ENCODE peak calls at places on chromosome 1, in nine cellular contexts. D, Y, W, R, G, U, X, B and C are unnamed samples.

GRCh38 chr1:245225267-245225666 is 70.5 kb downstream of the KIF26B start:
- DNase-seq in G (no peak), X (peak; percentile 41), R (no peak), D (no peak), B (no peak), U (no peak), W (no peak), Y (no peak), C (no peak)

GRCh38 chr1:170221031-170221430 is 75.3 kb downstream of the NTMT2 start:
- DNase-seq in W (no peak), U (no peak), B (no peak), Y (no peak), D (no peak), G (no peak), R (no peak), X (no peak), C (no peak)

GRCh38 chr1:30783244-30783915 is 25.8 kb upstream of the LAPTM5 start:
- DNase-seq in X (no peak), Y (no peak), B (no peak), G (peak; percentile 40), W (no peak), D (no peak), U (peak; percentile 84), R (no peak), C (no peak)

GRCh38 chr1:204418174-204419063 is 6.8 kb upstream of the PPP1R15B start:
- DNase-seq in U (no peak), Y (no peak), W (no peak), R (no peak), X (peak; percentile 73), B (no peak), D (no peak), G (no peak), C (peak; percentile 30)

GRCh38 chr1:173852105-173852504 is 15.7 kb downstream of the GAS5 start:
- DNase-seq in G (no peak), R (no peak), B (no peak), X (no peak), U (no peak), D (no peak), W (no peak), Y (no peak), C (no peak)

GRCh38 chr1:25895365-25895990 is 10.7 kb downstream of the STMN1 start:
- DNase-seq in U (peak; percentile 92), X (peak; percentile 90), W (peak; percentile 82), R (peak; percentile 96), G (peak; percentile 90), D (peak; percentile 80), B (peak; percentile 92), Y (peak; percentile 91), C (peak; percentile 69)

GRCh38 chr1:229344937-229345684 is 2.3 kb upstream of the CCSAP start:
- DNase-seq in G (no peak), R (no peak), Y (peak; percentile 14), B (no peak), D (no peak), X (peak; percentile 17), U (no peak), W (no peak), C (no peak)

GRCh38 chr1:19315378-19316206 is 3.5 kb downstream of the SLC66A1 start:
- DNase-seq in W (no peak), G (no peak), B (no peak), X (peak; percentile 27), Y (peak; percentile 77), D (no peak), U (no peak), R (no peak), C (peak; percentile 29)

GRCh38 chr1:24126023-24126671 is 14.2 kb upstream of the MYOM3 start:
- DNase-seq in U (no peak), W (no peak), R (no peak), D (no peak), Y (peak; percentile 23), B (no peak), G (no peak), X (peak; percentile 29), C (peak; percentile 24)

GRCh38 chr1:6099787-6100765 is 54.4 kb downstream of the KCNAB2 start:
- DNase-seq in G (peak; percentile 5), X (no peak), R (no peak), W (no peak), U (peak; percentile 47), B (no peak), Y (no peak), D (no peak), C (no peak)

GRCh38 chr1:2592672-2593071 is 6.1 kb downstream of the PRXL2B start:
- DNase-seq in D (no peak), B (peak; percentile 39), G (peak; percentile 9), W (no peak), R (no peak), X (no peak), Y (no peak), U (peak; percentile 46), C (no peak)

GRCh38 chr1:12028248-12028647 is 8.9 kb downstream of the MIIP start:
- DNase-seq in G (no peak), B (no peak), W (no peak), X (no peak), D (no peak), Y (no peak), U (no peak), R (no peak), C (no peak)

GRCh38 chr1:42745851-42746250 is 5.8 kb upstream of the CLDN19 start:
- DNase-seq in Y (no peak), G (no peak), D (no peak), X (no peak), R (no peak), U (no peak), B (no peak), W (no peak), C (no peak)

GRCh38 chr1:15141933-15142647 is 11.5 kb upstream of the TMEM51 start:
- DNase-seq in B (no peak), G (peak; percentile 33), X (no peak), D (no peak), R (no peak), W (no peak), Y (peak; percentile 55), U (no peak), C (peak; percentile 87)

GRCh38 chr1:20404466-20404865 is 81.5 kb downstream of the CAMK2N1 start:
- DNase-seq in D (no peak), R (no peak), U (no peak), X (no peak), B (no peak), G (no peak), Y (no peak), W (no peak), C (no peak)

GRCh38 chr1:11653101-11653601 is 1.1 kb downstream of the FBXO2 start:
- DNase-seq in U (no peak), X (no peak), Y (peak; percentile 57), B (no peak), W (no peak), D (no peak), G (no peak), R (no peak), C (peak; percentile 55)

GRCh38 chr1:19046972-19047371 is 90.5 kb upstream of the IFFO2 start:
- DNase-seq in W (no peak), Y (no peak), B (no peak), X (no peak), D (no peak), R (no peak), U (peak; percentile 23), G (no peak), C (no peak)

GRCh38 chr1:19676438-19676922 is 11.8 kb downstream of the HTR6 start:
- DNase-seq in U (no peak), B (no peak), G (peak; percentile 63), R (peak; percentile 64), W (no peak), X (peak; percentile 32), D (no peak), Y (peak; percentile 31), C (no peak)

GRCh38 chr1:13517193-13517812 is 3.5 kb upstream of the LRRC38 start:
- DNase-seq in X (no peak), W (no peak), U (no peak), R (peak; percentile 64), B (no peak), G (peak; percentile 24), D (no peak), Y (no peak), C (no peak)

GRCh38 chr1:201584510-201584991 is 45.6 kb downstream of the NAV1 start:
- DNase-seq in R (no peak), B (no peak), Y (peak; percentile 77), W (no peak), D (no peak), G (peak; percentile 68), X (peak; percentile 65), U (peak; percentile 30), C (peak; percentile 67)

GRCh38 chr1:240722788-240723187 is 110.8 kb upstream of the GREM2 start:
- DNase-seq in W (no peak), R (no peak), U (no peak), X (no peak), B (no peak), Y (no peak), D (no peak), G (no peak), C (no peak)

GRCh38 chr1:220691039-220691684 is 999 bp downstream of the C1orf115 start:
- DNase-seq in X (no peak), R (no peak), Y (no peak), G (no peak), W (no peak), B (no peak), U (no peak), D (no peak), C (no peak)

GRCh38 chr1:113223546-113223945 is 150.5 kb downstream of the LRIG2 start:
- DNase-seq in X (no peak), U (no peak), D (no peak), G (peak; percentile 29), B (no peak), W (no peak), R (no peak), Y (no peak), C (no peak)

GRCh38 chr1:41238311-41239094 is 3.6 kb downstream of the SCMH1 start:
- DNase-seq in D (no peak), X (peak; percentile 33), R (no peak), G (no peak), U (no peak), Y (peak; percentile 78), B (no peak), W (no peak), C (peak; percentile 63)

GRCh38 chr1:53621144-53621543 is 117.8 kb downstream of the GLIS1 start:
- DNase-seq in X (no peak), Y (no peak), B (no peak), R (no peak), W (no peak), G (no peak), U (no peak), D (no peak), C (no peak)

GRCh38 chr1:201503397-201504176 is 3.3 kb downstream of the CSRP1 start:
- DNase-seq in R (no peak), Y (peak; percentile 94), D (no peak), U (no peak), X (peak; percentile 92), G (no peak), W (no peak), B (no peak), C (peak; percentile 98)

GRCh38 chr1:197838836-197839235 is 63.6 kb upstream of the DENND1B start:
- DNase-seq in Y (peak; percentile 90), W (no peak), X (peak; percentile 76), G (no peak), U (no peak), D (no peak), B (no peak), R (no peak), C (peak; percentile 79)

GRCh38 chr1:87329756-87330200 is 1.1 kb downstream of the LMO4 start:
- DNase-seq in B (no peak), U (no peak), D (no peak), G (no peak), Y (no peak), R (no peak), W (no peak), X (no peak), C (no peak)

GRCh38 chr1:153548722-153549695 is at the start of gene S100A3:
- DNase-seq in R (no peak), W (no peak), D (no peak), G (peak; percentile 62), Y (peak; percentile 92), B (no peak), X (peak; percentile 85), U (peak; percentile 45), C (peak; percentile 98)

GRCh38 chr1:247332901-247333361 is 1.3 kb upstream of the ZNF496 start:
- DNase-seq in G (peak; percentile 27), U (peak; percentile 70), W (no peak), B (no peak), R (no peak), X (peak; percentile 13), D (no peak), Y (peak; percentile 18), C (no peak)

GRCh38 chr1:50368179-50369007 is 54.9 kb downstream of the DMRTA2 start:
- DNase-seq in G (no peak), W (no peak), U (no peak), R (peak; percentile 67), D (no peak), B (peak; percentile 26), X (no peak), Y (no peak), C (no peak)